ENCODE peak calls at places on chromosomes 4 and X, in six cellular contexts. L is cardiac muscle cell, D is endodermal cell, E is brain microvascular endothelial cell, P is heart left ventricle, I is suprapubic skin. A is an unnamed sample. For H3K27me3, the result is how much of the 10 kb centered on the place peaks cover.

GRCh38 chr4:187617117-187617516 is 378.5 kb upstream of the ZFP42 start:
- DNase-seq in L (peak), D (no peak), E (no peak), P (no peak), I (no peak), A (no peak)

GRCh38 chr4:101211146-101211553 is 136.2 kb downstream of the PPP3CA start:
- DNase-seq in L (no peak), D (no peak), E (no peak), P (no peak), I (no peak), A (no peak)

GRCh38 chr4:108830509-108831244 is 67.8 kb upstream of the ETNPPL start:
- DNase-seq in L (peak), D (no peak), E (no peak), P (peak), I (no peak), A (no peak)

GRCh38 chrX:150486011-150486410 is 82.4 kb upstream of the MTM1 start:
- DNase-seq in L (peak), D (peak), E (peak), P (peak), I (no peak), A (peak)

GRCh38 chrX:31604629-31605221 is 532.9 kb upstream of the FTHL17 start:
- DNase-seq in L (no peak), D (no peak), E (no peak), P (no peak), I (no peak), A (no peak)

GRCh38 chrX:2224141-2224540 is 276.6 kb downstream of the DHRSX start:
- DNase-seq in L (no peak), D (no peak), E (no peak), P (no peak), I (no peak), A (no peak)

GRCh38 chrX:13235930-13236329 is 83.9 kb downstream of the ATXN3L start:
- DNase-seq in L (no peak), D (no peak), E (no peak), P (no peak), I (no peak), A (peak)

GRCh38 chr4:138678985-138679746 is 336.4 kb upstream of the NOCT start:
- DNase-seq in L (no peak), D (no peak), E (no peak), P (no peak), I (no peak), A (no peak)

GRCh38 chr4:76441881-76442280 is 6.9 kb downstream of the SHROOM3 start:
- DNase-seq in L (no peak), D (no peak), E (no peak), P (no peak), I (no peak), A (no peak)

GRCh38 chr4:2347190-2347589 is 71.3 kb downstream of the ZFYVE28 start:
- DNase-seq in L (no peak), D (no peak), E (no peak), P (no peak), I (no peak), A (no peak)

GRCh38 chr4:17780461-17781071 is 855 bp downstream of the FAM184B start:
- DNase-seq in L (peak), D (peak), E (no peak), P (no peak), I (no peak), A (no peak)

GRCh38 chrX:155216940-155217450 is 735 bp downstream of the VBP1 start:
- DNase-seq in L (no peak), D (peak), E (no peak), P (no peak), I (no peak), A (no peak)

GRCh38 chr4:163598489-163598888 is 104.0 kb downstream of the TMA16 start:
- DNase-seq in L (no peak), D (no peak), E (no peak), P (no peak), I (no peak), A (no peak)

GRCh38 chr4:38980903-38981676 is 51.1 kb downstream of the TMEM156 start:
- DNase-seq in L (peak), D (no peak), E (peak), P (no peak), I (no peak), A (no peak)

GRCh38 chr4:145098675-145099037 is 545 bp downstream of the ABCE1 start:
- DNase-seq in L (peak), D (no peak), E (peak), P (peak), I (no peak), A (no peak)

GRCh38 chrX:115690554-115691216 is 129.7 kb downstream of the PLS3 start:
- DNase-seq in L (peak), D (peak), E (peak), P (peak), I (peak), A (peak)

GRCh38 chrX:132090370-132091152 is 37.3 kb downstream of the FRMD7 start:
- DNase-seq in L (no peak), D (no peak), E (no peak), P (no peak), I (no peak), A (no peak)

DNA sequence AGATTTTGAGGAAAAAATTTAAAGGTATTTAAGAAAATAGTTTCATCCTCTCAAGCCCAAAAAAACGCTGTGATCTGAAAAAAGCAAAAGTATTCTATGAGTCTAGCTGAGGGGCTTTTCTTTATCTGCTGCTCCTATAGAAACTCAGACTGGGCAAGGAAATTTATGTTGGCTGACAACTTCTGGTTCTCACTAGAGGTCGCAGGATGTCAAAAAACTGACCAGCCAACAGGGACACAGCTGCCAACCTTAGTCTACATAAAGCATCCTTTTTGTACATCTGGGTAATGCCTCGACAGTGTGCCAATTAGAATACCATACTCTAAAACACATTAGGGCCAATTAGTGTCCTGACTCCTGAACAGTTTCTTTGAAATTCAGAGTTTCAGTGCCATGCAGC is 8.8 kb upstream of the TLL1 start:
- DNase-seq in L (peak), D (no peak), E (no peak), P (no peak), I (no peak), A (no peak)
- TF ChIP-seq CTCF in L (peak), D (peak), E (peak), P (no peak), I (no peak), A (no peak)

GRCh38 chr4:126419266-126419665 is 1104.5 kb downstream of the FAT4 start:
- DNase-seq in L (no peak), D (no peak), E (no peak), P (no peak), I (no peak), A (no peak)
- H3K27ac ChIP-seq in L (no peak), D (no peak), E (no peak), P (no peak), I (no peak), A (no peak)

GRCh38 chrX:72299891-72300630 is 5.7 kb downstream of the CITED1 start:
- DNase-seq in L (no peak), D (no peak), E (no peak), P (no peak), I (no peak), A (no peak)

GRCh38 chrX:72294497-72294896 is 11.2 kb downstream of the CITED1 start:
- DNase-seq in L (no peak), D (no peak), E (no peak), P (no peak), I (no peak), A (no peak)

GRCh38 chrX:72297953-72298730 is 7.6 kb downstream of the CITED1 start:
- DNase-seq in L (peak), D (peak), E (no peak), P (no peak), I (no peak), A (peak)

GRCh38 chrX:72296991-72297390 is 8.7 kb downstream of the CITED1 start:
- DNase-seq in L (no peak), D (no peak), E (no peak), P (no peak), I (no peak), A (no peak)

GRCh38 chrX:72295745-72296144 is 10.0 kb downstream of the CITED1 start:
- DNase-seq in L (no peak), D (no peak), E (no peak), P (no peak), I (no peak), A (no peak)
- H3K27me3 ChIP-seq in L (under half), D (under half), E (under half), P (under half), I (under half), A (under half)

GRCh38 chrX:140661657-140662056 is 47.9 kb upstream of the LINC00632 start:
- DNase-seq in L (peak), D (no peak), E (no peak), P (no peak), I (no peak), A (no peak)

GRCh38 chrX:140664939-140665338 is 44.6 kb upstream of the LINC00632 start:
- DNase-seq in L (peak), D (no peak), E (no peak), P (no peak), I (no peak), A (no peak)
- TF ChIP-seq CTCF in L (peak), D (peak), E (no peak), P (peak), I (no peak), A (no peak)

DNA sequence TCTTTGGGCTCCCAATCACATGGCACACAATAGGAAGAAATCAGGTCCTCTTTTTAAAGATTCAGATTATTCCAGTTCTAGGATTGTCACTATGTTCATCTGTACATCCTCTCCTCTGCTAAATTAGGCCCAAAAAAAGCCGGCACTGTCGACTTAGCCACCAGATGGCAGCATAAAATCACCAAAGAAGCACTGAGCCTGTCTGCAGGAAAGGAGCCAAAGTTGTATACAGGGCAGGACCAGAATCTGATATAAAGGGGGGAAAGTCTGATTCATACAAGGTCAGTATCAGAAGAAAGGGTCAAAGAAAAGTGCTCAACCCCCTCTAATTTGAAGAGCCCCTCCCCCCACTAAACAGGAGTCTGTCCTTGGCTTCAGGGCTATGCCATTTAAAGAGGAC is 292.5 kb downstream of the CHIC1 start:
- DNase-seq in L (peak), D (peak), E (peak), P (peak), I (no peak), A (peak)
- H3K27ac ChIP-seq in L (no peak), D (no peak), E (no peak), P (no peak), I (no peak), A (no peak)

DNA sequence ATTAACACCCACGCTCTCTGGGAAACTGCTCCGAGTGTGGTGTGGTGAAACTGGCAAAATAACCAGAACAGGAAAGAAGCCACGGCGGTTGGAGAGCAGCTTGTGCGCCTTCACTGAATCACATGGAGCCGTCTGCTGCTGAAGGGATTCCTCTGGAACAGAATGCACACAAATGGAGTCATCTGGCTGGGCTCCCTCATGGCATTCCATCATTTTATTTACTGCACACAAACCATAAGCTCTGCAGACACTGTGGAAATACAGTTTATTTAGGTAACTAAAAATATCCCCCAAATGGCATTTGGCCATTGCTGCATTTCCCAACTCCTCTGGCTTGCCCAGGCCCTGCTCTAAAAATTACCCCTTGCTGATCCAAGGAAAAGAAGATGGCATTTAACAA is 187.0 kb upstream of the S100G start:
- DNase-seq in L (peak), D (no peak), E (peak), P (no peak), I (no peak), A (no peak)
- H3K27me3 ChIP-seq in L (under half), D (under half), E (under half), P (under half), I (under half), A (half or more)

GRCh38 chr4:4256799-4257198 is 8.8 kb upstream of the TMEM128 start:
- DNase-seq in L (no peak), D (peak), E (no peak), P (no peak), I (no peak), A (no peak)

GRCh38 chr4:4254666-4255065 is 6.6 kb upstream of the TMEM128 start:
- DNase-seq in L (no peak), D (no peak), E (no peak), P (no peak), I (no peak), A (no peak)

GRCh38 chr4:4259484-4260100 is 11.6 kb upstream of the TMEM128 start:
- DNase-seq in L (no peak), D (no peak), E (no peak), P (no peak), I (no peak), A (no peak)

GRCh38 chr4:4260185-4260751 is 12.2 kb upstream of the TMEM128 start:
- DNase-seq in L (peak), D (no peak), E (peak), P (no peak), I (no peak), A (no peak)
- TF ChIP-seq CTCF in L (peak), D (peak), E (peak), P (peak), I (no peak), A (no peak)

A was measured in WERI-Rb-1.